ENCODE peak calls at places on chromosomes 13 and 19, in eight cellular contexts. Z is OCI-LY7, E is tibial nerve, I is GM04503, B is cardiac muscle cell, U is occipital lobe, D is stromal cell of bone marrow, M is T1000. H is an unnamed sample.

GRCh38 chr13:52751196-52751595 is 11.6 kb upstream of the CNMD start:
- DNase-seq in Z (no peak), E (no peak), B (no peak), U (no peak), M (no peak), D (no peak), I (no peak), H (no peak)

GRCh38 chr19:19643158-19644053 is at the start of gene GMIP:
- DNase-seq in D (no peak), I (no peak), E (peak), M (peak), U (peak), Z (peak), B (peak), H (peak)

GRCh38 chr13:51590966-51591627 is 6.8 kb downstream of the WDFY2 start:
- DNase-seq in D (peak), Z (no peak), B (peak), M (peak), I (peak), E (no peak), U (no peak), H (peak)

GRCh38 chr13:20475927-20476691 is 49.5 kb downstream of the CRYL1 start:
- DNase-seq in I (no peak), Z (no peak), E (no peak), U (no peak), D (no peak), B (no peak), M (no peak), H (peak)

GRCh38 chr13:97976551-97977375 is 23.3 kb downstream of the IPO5 start:
- DNase-seq in U (no peak), I (no peak), Z (peak), B (no peak), D (no peak), M (no peak), E (no peak), H (peak)

GRCh38 chr13:39417131-39417530 is 185.9 kb downstream of the LHFPL6 start:
- DNase-seq in Z (peak), D (no peak), E (no peak), M (no peak), U (no peak), B (peak), I (no peak), H (no peak)

GRCh38 chr19:33675501-33676124 is 53.9 kb downstream of the CHST8 start:
- DNase-seq in B (no peak), Z (no peak), M (no peak), D (no peak), I (no peak), U (no peak), E (no peak), H (no peak)

GRCh38 chr13:27981006-27981708 is 7.3 kb downstream of the URAD start:
- DNase-seq in I (no peak), D (no peak), B (no peak), Z (no peak), E (no peak), U (no peak), M (no peak), H (no peak)

GRCh38 chr13:106867249-106867648 is 299.3 kb upstream of the ARGLU1 start:
- DNase-seq in B (peak), E (no peak), I (no peak), U (no peak), D (no peak), M (no peak), Z (no peak), H (no peak)

GRCh38 chr19:50628551-50628950 is 11.1 kb downstream of the SYT3 start:
- DNase-seq in I (no peak), E (no peak), M (no peak), D (no peak), U (no peak), B (no peak), Z (no peak), H (no peak)

GRCh38 chr13:68304287-68304893 is 1074.3 kb upstream of the PCDH9 start:
- DNase-seq in D (peak), B (peak), U (no peak), M (no peak), Z (peak), I (no peak), E (no peak), H (peak)

GRCh38 chr13:35760678-35761308 is 284.3 kb upstream of the MAB21L1 start:
- DNase-seq in M (no peak), D (no peak), I (no peak), U (no peak), Z (no peak), B (no peak), E (no peak), H (no peak)

GRCh38 chr13:33918199-33918932 is 100.4 kb downstream of the RFC3 start:
- DNase-seq in E (no peak), I (peak), D (peak), Z (no peak), U (no peak), M (peak), B (peak), H (peak)

GRCh38 chr19:48844472-48844871 is 8.2 kb upstream of the HSD17B14 start:
- DNase-seq in E (no peak), Z (no peak), U (no peak), M (no peak), D (no peak), I (peak), B (peak), H (peak)

GRCh38 chr13:67416047-67416925 is 186.2 kb upstream of the PCDH9 start:
- DNase-seq in U (no peak), I (no peak), D (peak), Z (peak), M (no peak), B (peak), E (no peak), H (peak)

GRCh38 chr19:53978975-53979801 is 12.2 kb upstream of the CACNG6 start:
- DNase-seq in M (no peak), I (no peak), B (no peak), Z (no peak), D (no peak), E (no peak), U (no peak), H (no peak)

GRCh38 chr13:31638577-31638976 is 100.7 kb upstream of the RXFP2 start:
- DNase-seq in U (no peak), E (no peak), I (peak), D (peak), B (peak), Z (no peak), M (peak), H (peak)

GRCh38 chr19:12733369-12733896 is 1.1 kb downstream of the TRIR start:
- DNase-seq in B (peak), I (no peak), E (no peak), Z (peak), D (peak), U (no peak), M (no peak), H (peak)

GRCh38 chr13:59409211-59409610 is 754.5 kb downstream of the DIAPH3 start:
- DNase-seq in M (no peak), U (no peak), B (peak), Z (no peak), E (no peak), D (no peak), I (no peak), H (peak)

GRCh38 chr19:8552810-8553209 is 24.4 kb downstream of the MYO1F start:
- DNase-seq in U (no peak), D (no peak), M (no peak), Z (peak), E (no peak), I (no peak), B (peak), H (no peak)

GRCh38 chr19:2716722-2717637 is 4.2 kb downstream of the DIRAS1 start:
- DNase-seq in U (no peak), Z (no peak), M (no peak), I (no peak), E (no peak), B (no peak), D (no peak), H (no peak)

GRCh38 chr19:46892252-46893179 is 31.7 kb downstream of the ARHGAP35 start:
- DNase-seq in Z (peak), U (no peak), I (no peak), B (no peak), E (no peak), M (no peak), D (no peak), H (no peak)

GRCh38 chr19:2546128-2547032 is 70.5 kb downstream of the GADD45B start:
- DNase-seq in M (no peak), U (peak), B (peak), D (no peak), I (no peak), Z (no peak), E (peak), H (no peak)

GRCh38 chr13:99992376-99992775 is 10.8 kb downstream of the ZIC2 start:
- DNase-seq in D (no peak), Z (no peak), U (no peak), M (no peak), B (no peak), E (no peak), I (no peak), H (peak)